ENCODE peak calls at places on chromosomes 7 and 10, in four cellular contexts. A, J, Y and X are unnamed samples.

GRCh38 chr10:117322258-117322657 is 53.0 kb downstream of the PDZD8 start:
- DNase-seq in A (no peak), J (no peak), Y (no peak), X (no peak)

GRCh38 chr7:118068-118802 is 74.1 kb upstream of the FAM20C start:
- DNase-seq in A (no peak), J (no peak), Y (no peak), X (no peak)

GRCh38 chr7:155509725-155510551 is 36.4 kb downstream of the CNPY1 start:
- DNase-seq in A (no peak), J (no peak), Y (no peak), X (no peak)

GRCh38 chr7:131370523-131370968 is 42.9 kb downstream of the MKLN1 start:
- DNase-seq in A (peak), J (no peak), Y (no peak), X (no peak)

GRCh38 chr10:58385784-58386112 is 538 bp downstream of the TFAM start:
- DNase-seq in A (no peak), J (peak), Y (peak), X (peak)

GRCh38 chr7:140684066-140684950 is 11.6 kb downstream of the ADCK2 start:
- DNase-seq in A (no peak), J (no peak), Y (no peak), X (no peak)

GRCh38 chr7:36600314-36600682 is 124.0 kb downstream of the AOAH start:
- DNase-seq in A (no peak), J (no peak), Y (no peak), X (no peak)

GRCh38 chr7:159141660-159142059 is 3.0 kb downstream of the VIPR2 start:
- DNase-seq in A (no peak), J (no peak), Y (no peak), X (no peak)

GRCh38 chr10:48365668-48366067 is 59.2 kb downstream of the MAPK8 start:
- DNase-seq in A (no peak), J (no peak), Y (no peak), X (no peak)

GRCh38 chr10:131781076-131781475 is 119.7 kb upstream of the PPP2R2D start:
- DNase-seq in A (no peak), J (no peak), Y (no peak), X (no peak)

GRCh38 chr10:125967533-125967932 is 71.2 kb downstream of the FANK1 start:
- DNase-seq in A (no peak), J (no peak), Y (no peak), X (no peak)

GRCh38 chr7:97006951-97007861 is 1.9 kb downstream of the DLX6 start:
- DNase-seq in A (no peak), J (no peak), Y (no peak), X (peak)

GRCh38 chr7:47371733-47372368 is 210.1 kb downstream of the TNS3 start:
- DNase-seq in A (no peak), J (no peak), Y (peak), X (peak)

GRCh38 chr10:2619472-2619871 is 447.9 kb upstream of the PFKP start:
- DNase-seq in A (no peak), J (peak), Y (peak), X (peak)

GRCh38 chr10:28796606-28797512 is 119.5 kb downstream of the BAMBI start:
- DNase-seq in A (no peak), J (no peak), Y (peak), X (no peak)

GRCh38 chr7:45183711-45184210 is 26.2 kb downstream of the RAMP3 start:
- DNase-seq in A (no peak), J (no peak), Y (no peak), X (no peak)

GRCh38 chr7:27112960-27113949 is 10.8 kb upstream of the HOXA2 start:
- DNase-seq in A (no peak), J (no peak), Y (no peak), X (peak)

GRCh38 chr10:89873047-89873446 is 171.7 kb downstream of the KIF20B start:
- DNase-seq in A (no peak), J (no peak), Y (no peak), X (no peak)

GRCh38 chr10:121077331-121077730 is 226.2 kb downstream of the WDR11 start:
- DNase-seq in A (no peak), J (no peak), Y (no peak), X (no peak)

GRCh38 chr7:13641699-13642098 is 347.8 kb downstream of the ETV1 start:
- DNase-seq in A (no peak), J (no peak), Y (no peak), X (no peak)

GRCh38 chr10:101941871-101942270 is 98.3 kb upstream of the KCNIP2 start:
- DNase-seq in A (no peak), J (no peak), Y (no peak), X (no peak)

GRCh38 chr10:76420725-76421124 is 989.3 kb downstream of the LRMDA start:
- DNase-seq in A (no peak), J (no peak), Y (no peak), X (no peak)

GRCh38 chr10:124106241-124106905 is 13.0 kb upstream of the CHST15 start:
- DNase-seq in A (peak), J (peak), Y (no peak), X (no peak)

DNA sequence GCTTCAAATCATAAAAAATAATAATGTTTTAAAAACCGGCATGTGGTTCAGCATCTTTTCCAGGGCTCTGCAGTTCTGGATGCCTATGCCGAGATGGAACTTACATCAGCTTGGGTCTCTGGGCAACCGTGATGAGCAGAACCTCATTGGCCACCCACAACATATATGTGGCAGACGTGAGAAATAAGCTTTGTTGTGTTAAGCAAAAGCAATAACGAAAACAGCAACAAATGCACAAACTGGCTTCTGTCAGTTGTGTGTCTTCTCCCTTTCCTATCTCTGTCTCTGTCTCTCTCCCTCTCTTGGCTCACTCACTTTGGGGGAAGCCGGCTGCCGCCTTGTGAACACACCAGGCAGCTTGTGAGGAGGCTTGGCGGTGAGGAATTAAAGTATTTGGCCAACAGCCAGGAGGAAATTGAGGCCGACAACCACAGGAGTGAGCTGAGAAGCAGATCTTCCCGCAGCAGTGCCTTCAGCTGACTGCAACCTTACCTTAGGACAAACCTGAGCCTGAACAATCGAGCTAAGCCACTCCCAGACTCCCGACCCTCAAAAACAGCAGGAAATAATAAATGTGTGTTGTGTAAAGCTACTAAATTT is 21.9 kb upstream of the CDCA7L start:
- DNase-seq in A (no peak), J (no peak), Y (no peak), X (no peak)
- TF ChIP-seq YY1 in A (no peak), J (no peak), Y (no peak), X (no peak)

GRCh38 chr10:103682042-103682441 is 173.3 kb downstream of the SH3PXD2A start:
- DNase-seq in A (no peak), J (no peak), Y (no peak), X (no peak)
- TF ChIP-seq NFIC in A (no peak), J (no peak), Y (no peak), X (no peak)

GRCh38 chr10:43939939-43940810 is 291.5 kb upstream of the ZNF32 start:
- DNase-seq in A (no peak), J (no peak), Y (no peak), X (peak)
- TF ChIP-seq YY1 in A (no peak), J (no peak), Y (no peak), X (no peak)

GRCh38 chr10:88764110-88764509 is 4.3 kb downstream of the LIPN start:
- DNase-seq in A (no peak), J (no peak), Y (no peak), X (no peak)

GRCh38 chr10:88763441-88763840 is 3.6 kb downstream of the LIPN start:
- DNase-seq in A (no peak), J (no peak), Y (no peak), X (no peak)

GRCh38 chr10:88759366-88760101 is at the start of gene LIPN:
- DNase-seq in A (no peak), J (no peak), Y (no peak), X (no peak)

DNA sequence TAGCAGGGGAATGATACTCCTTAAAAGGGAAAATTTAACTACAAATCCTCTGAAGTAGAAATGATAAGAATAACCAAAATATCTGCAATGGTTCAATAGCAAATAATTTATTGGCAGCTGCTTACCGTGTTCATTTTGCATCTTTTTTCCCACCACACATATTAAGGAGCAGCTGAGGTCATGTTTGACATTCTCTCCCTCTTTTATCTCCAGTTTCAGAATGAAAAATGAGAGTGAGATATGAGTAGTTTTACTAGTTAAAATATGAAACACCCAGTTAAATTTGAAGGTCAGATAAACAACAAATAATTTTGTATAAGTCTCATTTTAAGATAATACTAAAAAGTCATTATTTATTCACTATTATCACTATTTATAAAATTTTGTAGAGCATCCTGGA is 3.1 kb downstream of the LIPN start:
- DNase-seq in A (no peak), J (no peak), Y (no peak), X (no peak)
- TF ChIP-seq NFIC in A (peak), J (no peak), Y (no peak), X (no peak)

DNA sequence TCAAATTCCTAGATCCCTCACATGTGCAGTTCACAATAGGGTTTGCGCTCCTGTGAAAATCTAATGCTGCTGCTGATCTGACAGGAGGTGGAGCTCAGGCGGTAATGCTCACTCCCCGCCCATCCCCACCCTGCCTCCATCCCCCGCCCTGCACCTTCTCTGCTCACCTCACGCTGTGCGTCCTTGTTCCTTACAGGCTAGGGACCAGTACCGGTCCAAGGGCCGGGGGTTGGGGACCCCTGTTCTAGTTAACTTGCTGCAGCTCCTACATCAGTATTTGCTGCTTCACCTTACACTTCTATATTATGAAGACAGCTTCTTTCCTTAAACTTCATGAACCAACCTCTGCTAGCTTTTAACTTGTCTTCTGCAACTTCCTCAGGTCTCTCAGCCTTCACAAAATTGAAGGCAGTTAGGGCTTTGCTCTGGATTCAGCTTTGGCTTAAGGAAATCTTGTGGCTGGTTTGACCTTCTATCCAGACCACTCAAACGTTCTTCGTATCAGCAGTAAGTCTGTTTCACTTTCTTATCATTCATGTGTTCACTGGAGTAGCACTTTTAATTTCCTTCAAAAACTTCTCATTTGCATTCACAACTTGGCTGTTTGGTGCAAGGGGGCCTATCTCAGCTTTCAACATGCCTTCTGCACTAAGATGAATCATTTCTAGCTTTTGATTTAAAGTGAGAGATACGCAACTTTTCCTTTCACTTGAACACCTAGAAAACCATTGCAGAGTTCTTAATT is 1.7 kb upstream of the TNKS2 start:
- DNase-seq in A (peak), J (peak), Y (peak), X (no peak)
- TF ChIP-seq YY1 in A (no peak), J (no peak), Y (no peak), X (no peak)

DNA sequence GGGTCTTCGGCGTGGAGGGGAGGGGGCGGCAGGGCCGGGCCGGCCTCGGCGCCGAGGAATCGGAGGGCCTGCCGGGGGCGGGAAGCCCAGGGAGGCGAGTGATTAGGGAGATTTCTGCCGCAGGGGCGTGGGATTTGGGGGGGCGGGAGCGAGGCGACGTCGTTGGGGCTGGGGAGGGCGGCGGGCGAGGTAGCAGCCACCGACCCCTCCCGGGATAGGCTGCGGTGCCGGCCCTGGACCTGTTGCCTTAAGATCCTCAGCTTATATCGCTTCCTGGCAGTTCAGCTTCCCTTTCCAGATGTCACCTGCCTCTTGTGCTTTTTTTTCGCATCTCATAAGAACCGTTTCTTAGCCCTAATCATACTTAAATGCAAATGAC is 640 bp downstream of the LMTK2 start:
- DNase-seq in A (no peak), J (no peak), Y (peak), X (no peak)
- TF ChIP-seq NFIC in A (no peak), J (no peak), Y (no peak), X (no peak)